ENCODE peak calls at places on chromosomes 5 and 9, in eight cellular contexts. X, N, E, U, K, C, F and O are unnamed samples. For H3K4me1, the result is how much of the 10 kb centered on the place peaks cover.

GRCh38 chr5:158070855-158071254 is 211.9 kb upstream of the CLINT1 start:
- DNase-seq in N (peak), C (no peak), X (no peak), F (no peak), E (no peak), U (no peak), K (no peak), O (no peak)

GRCh38 chr9:110081395-110081794 is 126.6 kb downstream of the C9orf152 start:
- DNase-seq in F (no peak), X (no peak), C (no peak), N (no peak), K (no peak), U (no peak), E (no peak), O (no peak)

GRCh38 chr5:140312791-140313189 is 9.9 kb upstream of the PFDN1 start:
- DNase-seq in N (no peak), E (no peak), K (no peak), C (no peak), U (no peak), X (no peak), F (no peak), O (no peak)

GRCh38 chr9:102497709-102498108 is 497.4 kb upstream of the CYLC2 start:
- DNase-seq in E (no peak), U (no peak), X (no peak), K (peak), N (no peak), F (no peak), C (no peak), O (no peak)

GRCh38 chr9:91864372-91864771 is 85.7 kb downstream of the ROR2 start:
- DNase-seq in X (no peak), N (no peak), E (no peak), C (no peak), U (no peak), F (no peak), K (no peak), O (no peak)

GRCh38 chr5:21919417-21920022 is 933.6 kb downstream of the CDH12 start:
- DNase-seq in K (no peak), U (peak), N (peak), F (peak), C (no peak), X (peak), E (no peak), O (no peak)

GRCh38 chr5:117590944-117591343 is 1016.3 kb upstream of the SEMA6A start:
- DNase-seq in U (no peak), F (peak), X (peak), N (no peak), K (no peak), C (no peak), E (no peak), O (no peak)

GRCh38 chr9:92484563-92484962 is 2.3 kb upstream of the ASPN start:
- DNase-seq in K (no peak), N (no peak), X (no peak), U (no peak), E (no peak), C (no peak), F (no peak), O (no peak)

GRCh38 chr5:118195215-118195614 is 793.1 kb downstream of the DTWD2 start:
- DNase-seq in X (no peak), K (no peak), N (no peak), F (no peak), C (no peak), E (no peak), U (no peak), O (no peak)

GRCh38 chr5:83265318-83265717 is 188.0 kb downstream of the XRCC4 start:
- DNase-seq in C (no peak), E (no peak), U (no peak), X (peak), K (no peak), F (peak), N (peak), O (no peak)

GRCh38 chr9:33676746-33677505 is 118.4 kb upstream of the PRSS3 start:
- DNase-seq in K (peak), E (no peak), X (peak), C (peak), F (peak), N (peak), U (peak), O (no peak)

GRCh38 chr5:73938938-73939320 is 312.9 kb downstream of the ARHGEF28 start:
- DNase-seq in E (peak), C (no peak), F (no peak), U (no peak), K (no peak), N (no peak), X (no peak), O (no peak)

GRCh38 chr9:72462340-72462739 is 59.1 kb upstream of the TMC1 start:
- DNase-seq in X (no peak), C (no peak), K (no peak), N (no peak), F (no peak), U (no peak), E (peak), O (no peak)

GRCh38 chr5:69526660-69527059 is 33.3 kb upstream of the GTF2H2C start:
- DNase-seq in C (no peak), K (no peak), E (no peak), F (no peak), N (no peak), X (no peak), U (no peak), O (no peak)

GRCh38 chr5:142320851-142321560 is 3.8 kb downstream of the SPRY4 start:
- DNase-seq in E (no peak), C (no peak), K (no peak), N (peak), F (no peak), X (peak), U (no peak), O (no peak)

GRCh38 chr5:9207820-9208418 is 338.0 kb downstream of the SEMA5A start:
- DNase-seq in C (no peak), U (peak), X (peak), F (peak), K (no peak), E (no peak), N (no peak), O (no peak)

GRCh38 chr9:136512651-136513066 is 29.8 kb upstream of the SEC16A start:
- DNase-seq in X (peak), E (no peak), F (no peak), C (no peak), U (peak), K (no peak), N (no peak), O (no peak)

GRCh38 chr5:58933891-58934628 is 351.2 kb downstream of the RAB3C start:
- DNase-seq in K (no peak), C (no peak), U (no peak), N (no peak), E (no peak), X (no peak), F (no peak), O (no peak)

GRCh38 chr5:35672995-35673394 is 55.3 kb downstream of the SPEF2 start:
- DNase-seq in C (no peak), F (no peak), X (no peak), U (no peak), K (no peak), N (no peak), E (no peak), O (no peak)

GRCh38 chr5:176536132-176536901 is 885 bp downstream of the RNF44 start:
- DNase-seq in U (peak), K (peak), C (peak), N (peak), E (peak), X (peak), F (peak), O (peak)

GRCh38 chr5:102715405-102715804 is 39.7 kb upstream of the PAM start:
- DNase-seq in C (no peak), E (peak), X (no peak), N (no peak), K (no peak), F (no peak), U (no peak), O (no peak)

GRCh38 chr5:44935871-44936270 is 127.1 kb downstream of the MRPS30 start:
- DNase-seq in C (no peak), U (no peak), E (no peak), N (no peak), F (no peak), X (no peak), K (no peak), O (no peak)

GRCh38 chr5:132873119-132873929 is at the start of gene LEAP2:
- DNase-seq in X (no peak), E (no peak), F (peak), N (no peak), U (no peak), C (no peak), K (no peak), O (no peak)

GRCh38 chr9:81417299-81417675 is 272.1 kb downstream of the TLE1 start:
- DNase-seq in X (no peak), N (no peak), K (no peak), C (no peak), E (no peak), F (no peak), U (no peak), O (no peak)

GRCh38 chr5:152007556-152007955 is 82.9 kb upstream of the GLRA1 start:
- DNase-seq in F (no peak), C (no peak), N (no peak), U (no peak), K (no peak), X (no peak), E (no peak), O (no peak)

GRCh38 chr5:34535433-34535832 is 120.7 kb upstream of the RAI14 start:
- DNase-seq in N (no peak), U (no peak), E (no peak), X (no peak), C (no peak), F (no peak), K (no peak), O (no peak)

GRCh38 chr5:80140496-80140895 is 105.3 kb downstream of the THBS4 start:
- DNase-seq in X (no peak), F (no peak), K (no peak), E (no peak), C (no peak), U (no peak), N (no peak), O (no peak)

GRCh38 chr5:24633705-24634325 is 11.0 kb downstream of the CDH10 start:
- DNase-seq in E (no peak), X (peak), K (no peak), U (peak), N (peak), C (no peak), F (peak), O (no peak)

GRCh38 chr9:108980893-108981292 is 32.4 kb downstream of the CTNNAL1 start:
- DNase-seq in K (no peak), E (no peak), F (no peak), U (no peak), C (no peak), X (no peak), N (no peak), O (no peak)

GRCh38 chr5:119328753-119329602 is 26.8 kb upstream of the TNFAIP8 start:
- DNase-seq in K (no peak), C (no peak), U (no peak), E (peak), X (no peak), F (no peak), N (no peak), O (no peak)

GRCh38 chr5:10923310-10923709 is 162.3 kb upstream of the DAP start:
- DNase-seq in N (no peak), C (no peak), X (no peak), U (no peak), F (no peak), K (no peak), E (no peak), O (no peak)

GRCh38 chr5:72709341-72709740 is 107.1 kb upstream of the TNPO1 start:
- DNase-seq in F (no peak), K (no peak), N (no peak), X (no peak), U (no peak), E (no peak), C (no peak), O (no peak)

GRCh38 chr5:81773148-81773547 is 22.3 kb upstream of the SSBP2 start:
- DNase-seq in U (no peak), K (no peak), F (no peak), X (no peak), N (no peak), C (no peak), E (no peak), O (no peak)
- H3K4me1 ChIP-seq in U (under half), K (under half), F (under half), X (under half), N (under half), C (under half), E (under half), O (half or more)

GRCh38 chr5:150587830-150588494 is 52.5 kb upstream of the SYNPO start:
- DNase-seq in E (no peak), U (no peak), C (peak), F (no peak), N (no peak), K (no peak), X (no peak), O (no peak)
- H3K4me1 ChIP-seq in E (under half), U (under half), C (under half), F (half or more), N (under half), K (under half), X (half or more), O (under half)

GRCh38 chr5:416636-416960 is 26.4 kb upstream of the EXOC3 start:
- DNase-seq in U (no peak), K (no peak), E (no peak), C (no peak), X (no peak), F (no peak), N (no peak), O (no peak)
- H3K4me1 ChIP-seq in U (under half), K (under half), E (under half), C (under half), X (under half), F (under half), N (under half), O (under half)

DNA sequence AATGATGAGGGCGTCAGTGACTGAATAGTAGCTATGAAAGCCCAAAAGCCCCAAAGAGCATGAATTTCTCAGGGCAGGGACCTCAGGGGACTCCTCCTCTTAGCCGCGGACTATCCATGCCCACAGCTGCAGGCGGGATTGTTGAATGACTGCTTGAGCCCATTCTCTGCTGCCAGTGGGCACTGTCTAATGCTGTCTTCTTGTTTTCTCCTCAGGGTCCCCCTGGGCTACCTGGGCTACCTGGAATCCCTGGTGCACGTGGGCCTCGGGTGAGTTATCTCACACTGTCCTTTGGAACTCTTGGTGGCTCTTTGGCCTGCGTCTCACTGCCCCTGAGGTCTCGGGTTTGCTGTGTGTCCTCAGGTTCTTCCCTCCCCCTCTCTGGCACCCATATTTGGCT is 22.7 kb downstream of the COL27A1 start:
- DNase-seq in C (peak), F (no peak), E (no peak), X (no peak), K (no peak), N (no peak), U (no peak), O (no peak)
- H3K4me1 ChIP-seq in C (under half), F (under half), E (under half), X (half or more), K (under half), N (under half), U (under half), O (half or more)